ENCODE peak calls at places on chromosomes 1 and 21, in nine cellular contexts. One of them, this sample, is unnamed.

GRCh38 chr1:183970516-183971300 is 66.8 kb downstream of the COLGALT2 start:
- DNase-seq in cerebellar cortex: no peak
- DNase-seq in stimulated activated CD8-positive, alpha-beta memory T cell treated with anti-CD3 and anti-CD28 coated beads, Interleukin-12 subunit alpha, Interleukin-12 subunit beta, amount 100 ng/mL, for 4 hours: no peak
- DNase-seq in adipocyte: no peak
- DNase-seq in substantia nigra: no peak
- DNase-seq in caudate nucleus: no peak
- DNase-seq in fibroblast of pulmonary artery: no peak
- DNase-seq in astrocyte of the spinal cord: no peak
- DNase-seq in thoracic aorta: no peak
- DNase-seq in this sample: no peak

GRCh38 chr1:205523891-205524793 is 19.7 kb downstream of the CDK18 start:
- DNase-seq in cerebellar cortex: peak; percentile 91
- DNase-seq in stimulated activated CD8-positive, alpha-beta memory T cell treated with anti-CD3 and anti-CD28 coated beads, Interleukin-12 subunit alpha, Interleukin-12 subunit beta, amount 100 ng/mL, for 4 hours: peak; percentile 46
- DNase-seq in adipocyte: peak; percentile 90
- DNase-seq in substantia nigra: peak; percentile 86
- DNase-seq in caudate nucleus: peak; percentile 58
- DNase-seq in fibroblast of pulmonary artery: peak; percentile 77
- DNase-seq in astrocyte of the spinal cord: peak; percentile 58
- DNase-seq in thoracic aorta: no peak
- DNase-seq in this sample: peak; percentile 91

GRCh38 chr1:156675715-156676311 is 1.4 kb downstream of the NES start:
- DNase-seq in cerebellar cortex: no peak
- DNase-seq in stimulated activated CD8-positive, alpha-beta memory T cell treated with anti-CD3 and anti-CD28 coated beads, Interleukin-12 subunit alpha, Interleukin-12 subunit beta, amount 100 ng/mL, for 4 hours: no peak
- DNase-seq in adipocyte: peak; percentile 48
- DNase-seq in substantia nigra: no peak
- DNase-seq in caudate nucleus: no peak
- DNase-seq in fibroblast of pulmonary artery: no peak
- DNase-seq in astrocyte of the spinal cord: peak; percentile 40
- DNase-seq in thoracic aorta: no peak
- DNase-seq in this sample: no peak

GRCh38 chr1:8026976-8027747 is 1.1 kb upstream of the ERRFI1 start:
- DNase-seq in cerebellar cortex: peak; percentile 39
- DNase-seq in stimulated activated CD8-positive, alpha-beta memory T cell treated with anti-CD3 and anti-CD28 coated beads, Interleukin-12 subunit alpha, Interleukin-12 subunit beta, amount 100 ng/mL, for 4 hours: no peak
- DNase-seq in adipocyte: peak; percentile 79
- DNase-seq in substantia nigra: no peak
- DNase-seq in caudate nucleus: no peak
- DNase-seq in fibroblast of pulmonary artery: peak; percentile 67
- DNase-seq in astrocyte of the spinal cord: peak; percentile 67
- DNase-seq in thoracic aorta: no peak
- DNase-seq in this sample: no peak

GRCh38 chr1:24996983-24997893 is 67.2 kb upstream of the RUNX3 start:
- DNase-seq in cerebellar cortex: no peak
- DNase-seq in stimulated activated CD8-positive, alpha-beta memory T cell treated with anti-CD3 and anti-CD28 coated beads, Interleukin-12 subunit alpha, Interleukin-12 subunit beta, amount 100 ng/mL, for 4 hours: peak; percentile 45
- DNase-seq in adipocyte: no peak
- DNase-seq in substantia nigra: no peak
- DNase-seq in caudate nucleus: no peak
- DNase-seq in fibroblast of pulmonary artery: no peak
- DNase-seq in astrocyte of the spinal cord: no peak
- DNase-seq in thoracic aorta: no peak
- DNase-seq in this sample: no peak

GRCh38 chr1:65002508-65003315 is 36.4 kb upstream of the JAK1 start:
- DNase-seq in cerebellar cortex: peak; percentile 58
- DNase-seq in stimulated activated CD8-positive, alpha-beta memory T cell treated with anti-CD3 and anti-CD28 coated beads, Interleukin-12 subunit alpha, Interleukin-12 subunit beta, amount 100 ng/mL, for 4 hours: peak; percentile 65
- DNase-seq in adipocyte: peak; percentile 94
- DNase-seq in substantia nigra: peak; percentile 70
- DNase-seq in caudate nucleus: peak; percentile 46
- DNase-seq in fibroblast of pulmonary artery: peak; percentile 96
- DNase-seq in astrocyte of the spinal cord: peak; percentile 81
- DNase-seq in thoracic aorta: peak; percentile 85
- DNase-seq in this sample: peak; percentile 85

GRCh38 chr1:60008500-60008899 is 65.1 kb downstream of the C1orf87 start:
- DNase-seq in cerebellar cortex: no peak
- DNase-seq in stimulated activated CD8-positive, alpha-beta memory T cell treated with anti-CD3 and anti-CD28 coated beads, Interleukin-12 subunit alpha, Interleukin-12 subunit beta, amount 100 ng/mL, for 4 hours: no peak
- DNase-seq in adipocyte: no peak
- DNase-seq in substantia nigra: no peak
- DNase-seq in caudate nucleus: no peak
- DNase-seq in fibroblast of pulmonary artery: no peak
- DNase-seq in astrocyte of the spinal cord: no peak
- DNase-seq in thoracic aorta: no peak
- DNase-seq in this sample: no peak

GRCh38 chr21:36207577-36208320 is 51.1 kb downstream of the DOP1B start:
- DNase-seq in cerebellar cortex: no peak
- DNase-seq in stimulated activated CD8-positive, alpha-beta memory T cell treated with anti-CD3 and anti-CD28 coated beads, Interleukin-12 subunit alpha, Interleukin-12 subunit beta, amount 100 ng/mL, for 4 hours: no peak
- DNase-seq in adipocyte: peak; percentile 16
- DNase-seq in substantia nigra: no peak
- DNase-seq in caudate nucleus: no peak
- DNase-seq in fibroblast of pulmonary artery: peak; percentile 25
- DNase-seq in astrocyte of the spinal cord: peak; percentile 81
- DNase-seq in thoracic aorta: no peak
- DNase-seq in this sample: peak; percentile 8

GRCh38 chr1:212465311-212465710 is 32.6 kb downstream of the NENF start:
- DNase-seq in cerebellar cortex: no peak
- DNase-seq in stimulated activated CD8-positive, alpha-beta memory T cell treated with anti-CD3 and anti-CD28 coated beads, Interleukin-12 subunit alpha, Interleukin-12 subunit beta, amount 100 ng/mL, for 4 hours: no peak
- DNase-seq in adipocyte: no peak
- DNase-seq in substantia nigra: no peak
- DNase-seq in caudate nucleus: no peak
- DNase-seq in fibroblast of pulmonary artery: no peak
- DNase-seq in astrocyte of the spinal cord: no peak
- DNase-seq in thoracic aorta: no peak
- DNase-seq in this sample: no peak

GRCh38 chr1:178498896-178499675 is 2.3 kb upstream of the CLEC20A start:
- DNase-seq in cerebellar cortex: no peak
- DNase-seq in stimulated activated CD8-positive, alpha-beta memory T cell treated with anti-CD3 and anti-CD28 coated beads, Interleukin-12 subunit alpha, Interleukin-12 subunit beta, amount 100 ng/mL, for 4 hours: no peak
- DNase-seq in adipocyte: no peak
- DNase-seq in substantia nigra: no peak
- DNase-seq in caudate nucleus: no peak
- DNase-seq in fibroblast of pulmonary artery: no peak
- DNase-seq in astrocyte of the spinal cord: no peak
- DNase-seq in thoracic aorta: no peak
- DNase-seq in this sample: no peak

GRCh38 chr1:172662464-172663109 is 3.7 kb downstream of the FASLG start:
- DNase-seq in cerebellar cortex: no peak
- DNase-seq in stimulated activated CD8-positive, alpha-beta memory T cell treated with anti-CD3 and anti-CD28 coated beads, Interleukin-12 subunit alpha, Interleukin-12 subunit beta, amount 100 ng/mL, for 4 hours: peak; percentile 78
- DNase-seq in adipocyte: peak; percentile 52
- DNase-seq in substantia nigra: no peak
- DNase-seq in caudate nucleus: no peak
- DNase-seq in fibroblast of pulmonary artery: peak; percentile 91
- DNase-seq in astrocyte of the spinal cord: peak; percentile 84
- DNase-seq in thoracic aorta: no peak
- DNase-seq in this sample: peak; percentile 32

GRCh38 chr1:214854126-214854875 is 228.2 kb upstream of the KCNK2 start:
- DNase-seq in cerebellar cortex: no peak
- DNase-seq in stimulated activated CD8-positive, alpha-beta memory T cell treated with anti-CD3 and anti-CD28 coated beads, Interleukin-12 subunit alpha, Interleukin-12 subunit beta, amount 100 ng/mL, for 4 hours: no peak
- DNase-seq in adipocyte: no peak
- DNase-seq in substantia nigra: no peak
- DNase-seq in caudate nucleus: no peak
- DNase-seq in fibroblast of pulmonary artery: no peak
- DNase-seq in astrocyte of the spinal cord: no peak
- DNase-seq in thoracic aorta: no peak
- DNase-seq in this sample: no peak

GRCh38 chr1:20732071-20732587 is 374 bp downstream of the SH2D5 start:
- DNase-seq in cerebellar cortex: peak; percentile 71
- DNase-seq in stimulated activated CD8-positive, alpha-beta memory T cell treated with anti-CD3 and anti-CD28 coated beads, Interleukin-12 subunit alpha, Interleukin-12 subunit beta, amount 100 ng/mL, for 4 hours: peak; percentile 56
- DNase-seq in adipocyte: peak; percentile 78
- DNase-seq in substantia nigra: peak; percentile 35
- DNase-seq in caudate nucleus: peak; percentile 37
- DNase-seq in fibroblast of pulmonary artery: peak; percentile 57
- DNase-seq in astrocyte of the spinal cord: peak; percentile 56
- DNase-seq in thoracic aorta: no peak
- DNase-seq in this sample: peak; percentile 89

GRCh38 chr1:43522776-43523480 is 7.8 kb upstream of the PTPRF start:
- DNase-seq in cerebellar cortex: no peak
- DNase-seq in stimulated activated CD8-positive, alpha-beta memory T cell treated with anti-CD3 and anti-CD28 coated beads, Interleukin-12 subunit alpha, Interleukin-12 subunit beta, amount 100 ng/mL, for 4 hours: no peak
- DNase-seq in adipocyte: peak; percentile 31
- DNase-seq in substantia nigra: no peak
- DNase-seq in caudate nucleus: no peak
- DNase-seq in fibroblast of pulmonary artery: peak; percentile 55
- DNase-seq in astrocyte of the spinal cord: peak; percentile 42
- DNase-seq in thoracic aorta: no peak
- DNase-seq in this sample: peak; percentile 99

GRCh38 chr1:95095833-95096217 is 21.3 kb upstream of the TLCD4 start:
- DNase-seq in cerebellar cortex: no peak
- DNase-seq in stimulated activated CD8-positive, alpha-beta memory T cell treated with anti-CD3 and anti-CD28 coated beads, Interleukin-12 subunit alpha, Interleukin-12 subunit beta, amount 100 ng/mL, for 4 hours: no peak
- DNase-seq in adipocyte: peak; percentile 34
- DNase-seq in substantia nigra: no peak
- DNase-seq in caudate nucleus: no peak
- DNase-seq in fibroblast of pulmonary artery: no peak
- DNase-seq in astrocyte of the spinal cord: no peak
- DNase-seq in thoracic aorta: no peak
- DNase-seq in this sample: no peak

GRCh38 chr1:234943801-234944402 is 184.7 kb downstream of the TOMM20 start:
- DNase-seq in cerebellar cortex: no peak
- DNase-seq in stimulated activated CD8-positive, alpha-beta memory T cell treated with anti-CD3 and anti-CD28 coated beads, Interleukin-12 subunit alpha, Interleukin-12 subunit beta, amount 100 ng/mL, for 4 hours: no peak
- DNase-seq in adipocyte: no peak
- DNase-seq in substantia nigra: no peak
- DNase-seq in caudate nucleus: no peak
- DNase-seq in fibroblast of pulmonary artery: no peak
- DNase-seq in astrocyte of the spinal cord: no peak
- DNase-seq in thoracic aorta: no peak
- DNase-seq in this sample: no peak

GRCh38 chr1:27306892-27307850 is 14.8 kb upstream of the TMEM222 start:
- DNase-seq in cerebellar cortex: no peak
- DNase-seq in stimulated activated CD8-positive, alpha-beta memory T cell treated with anti-CD3 and anti-CD28 coated beads, Interleukin-12 subunit alpha, Interleukin-12 subunit beta, amount 100 ng/mL, for 4 hours: no peak
- DNase-seq in adipocyte: no peak
- DNase-seq in substantia nigra: no peak
- DNase-seq in caudate nucleus: no peak
- DNase-seq in fibroblast of pulmonary artery: no peak
- DNase-seq in astrocyte of the spinal cord: no peak
- DNase-seq in thoracic aorta: no peak
- DNase-seq in this sample: no peak

GRCh38 chr1:92653605-92654381 is 131.1 kb downstream of the EVI5 start:
- DNase-seq in cerebellar cortex: no peak
- DNase-seq in stimulated activated CD8-positive, alpha-beta memory T cell treated with anti-CD3 and anti-CD28 coated beads, Interleukin-12 subunit alpha, Interleukin-12 subunit beta, amount 100 ng/mL, for 4 hours: no peak
- DNase-seq in adipocyte: no peak
- DNase-seq in substantia nigra: no peak
- DNase-seq in caudate nucleus: no peak
- DNase-seq in fibroblast of pulmonary artery: no peak
- DNase-seq in astrocyte of the spinal cord: no peak
- DNase-seq in thoracic aorta: no peak
- DNase-seq in this sample: peak; percentile 27

GRCh38 chr1:108079550-108079949 is 114.6 kb upstream of the VAV3 start:
- DNase-seq in cerebellar cortex: no peak
- DNase-seq in stimulated activated CD8-positive, alpha-beta memory T cell treated with anti-CD3 and anti-CD28 coated beads, Interleukin-12 subunit alpha, Interleukin-12 subunit beta, amount 100 ng/mL, for 4 hours: no peak
- DNase-seq in adipocyte: no peak
- DNase-seq in substantia nigra: no peak
- DNase-seq in caudate nucleus: no peak
- DNase-seq in fibroblast of pulmonary artery: no peak
- DNase-seq in astrocyte of the spinal cord: no peak
- DNase-seq in thoracic aorta: no peak
- DNase-seq in this sample: no peak

GRCh38 chr1:221284028-221284427 is 404.8 kb downstream of the HLX start:
- DNase-seq in cerebellar cortex: no peak
- DNase-seq in stimulated activated CD8-positive, alpha-beta memory T cell treated with anti-CD3 and anti-CD28 coated beads, Interleukin-12 subunit alpha, Interleukin-12 subunit beta, amount 100 ng/mL, for 4 hours: no peak
- DNase-seq in adipocyte: peak; percentile 75
- DNase-seq in substantia nigra: no peak
- DNase-seq in caudate nucleus: no peak
- DNase-seq in fibroblast of pulmonary artery: peak; percentile 65
- DNase-seq in astrocyte of the spinal cord: peak; percentile 90
- DNase-seq in thoracic aorta: no peak
- DNase-seq in this sample: peak; percentile 41

GRCh38 chr1:40226187-40226586 is 21.6 kb upstream of the TMCO2 start:
- DNase-seq in cerebellar cortex: no peak
- DNase-seq in stimulated activated CD8-positive, alpha-beta memory T cell treated with anti-CD3 and anti-CD28 coated beads, Interleukin-12 subunit alpha, Interleukin-12 subunit beta, amount 100 ng/mL, for 4 hours: no peak
- DNase-seq in adipocyte: no peak
- DNase-seq in substantia nigra: no peak
- DNase-seq in caudate nucleus: no peak
- DNase-seq in fibroblast of pulmonary artery: no peak
- DNase-seq in astrocyte of the spinal cord: no peak
- DNase-seq in thoracic aorta: no peak
- DNase-seq in this sample: no peak

GRCh38 chr1:227903061-227903521 is 44.6 kb downstream of the WNT9A start:
- DNase-seq in cerebellar cortex: no peak
- DNase-seq in stimulated activated CD8-positive, alpha-beta memory T cell treated with anti-CD3 and anti-CD28 coated beads, Interleukin-12 subunit alpha, Interleukin-12 subunit beta, amount 100 ng/mL, for 4 hours: no peak
- DNase-seq in adipocyte: no peak
- DNase-seq in substantia nigra: no peak
- DNase-seq in caudate nucleus: no peak
- DNase-seq in fibroblast of pulmonary artery: no peak
- DNase-seq in astrocyte of the spinal cord: no peak
- DNase-seq in thoracic aorta: no peak
- DNase-seq in this sample: no peak

GRCh38 chr1:2284932-2285331 is 56.8 kb downstream of the SKI start:
- DNase-seq in cerebellar cortex: peak; percentile 94
- DNase-seq in stimulated activated CD8-positive, alpha-beta memory T cell treated with anti-CD3 and anti-CD28 coated beads, Interleukin-12 subunit alpha, Interleukin-12 subunit beta, amount 100 ng/mL, for 4 hours: no peak
- DNase-seq in adipocyte: no peak
- DNase-seq in substantia nigra: no peak
- DNase-seq in caudate nucleus: no peak
- DNase-seq in fibroblast of pulmonary artery: no peak
- DNase-seq in astrocyte of the spinal cord: no peak
- DNase-seq in thoracic aorta: no peak
- DNase-seq in this sample: no peak

GRCh38 chr1:2314803-2315710 is 76.3 kb downstream of the MORN1 start:
- DNase-seq in cerebellar cortex: no peak
- DNase-seq in stimulated activated CD8-positive, alpha-beta memory T cell treated with anti-CD3 and anti-CD28 coated beads, Interleukin-12 subunit alpha, Interleukin-12 subunit beta, amount 100 ng/mL, for 4 hours: peak; percentile 52
- DNase-seq in adipocyte: peak; percentile 79
- DNase-seq in substantia nigra: no peak
- DNase-seq in caudate nucleus: no peak
- DNase-seq in fibroblast of pulmonary artery: peak; percentile 52
- DNase-seq in astrocyte of the spinal cord: peak; percentile 47
- DNase-seq in thoracic aorta: no peak
- DNase-seq in this sample: peak; percentile 72

GRCh38 chr1:42240964-42241755 is 76.6 kb upstream of the GUCA2A start:
- DNase-seq in cerebellar cortex: no peak
- DNase-seq in stimulated activated CD8-positive, alpha-beta memory T cell treated with anti-CD3 and anti-CD28 coated beads, Interleukin-12 subunit alpha, Interleukin-12 subunit beta, amount 100 ng/mL, for 4 hours: no peak
- DNase-seq in adipocyte: no peak
- DNase-seq in substantia nigra: no peak
- DNase-seq in caudate nucleus: no peak
- DNase-seq in fibroblast of pulmonary artery: peak; percentile 53
- DNase-seq in astrocyte of the spinal cord: peak; percentile 29
- DNase-seq in thoracic aorta: no peak
- DNase-seq in this sample: no peak

GRCh38 chr1:42316292-42316691 is 18.7 kb downstream of the FOXJ3 start:
- DNase-seq in cerebellar cortex: no peak
- DNase-seq in stimulated activated CD8-positive, alpha-beta memory T cell treated with anti-CD3 and anti-CD28 coated beads, Interleukin-12 subunit alpha, Interleukin-12 subunit beta, amount 100 ng/mL, for 4 hours: no peak
- DNase-seq in adipocyte: no peak
- DNase-seq in substantia nigra: no peak
- DNase-seq in caudate nucleus: no peak
- DNase-seq in fibroblast of pulmonary artery: no peak
- DNase-seq in astrocyte of the spinal cord: no peak
- DNase-seq in thoracic aorta: no peak
- DNase-seq in this sample: no peak

GRCh38 chr1:243549791-243550190 is 293.9 kb downstream of the SDCCAG8 start:
- DNase-seq in cerebellar cortex: no peak
- DNase-seq in stimulated activated CD8-positive, alpha-beta memory T cell treated with anti-CD3 and anti-CD28 coated beads, Interleukin-12 subunit alpha, Interleukin-12 subunit beta, amount 100 ng/mL, for 4 hours: no peak
- DNase-seq in adipocyte: peak; percentile 30
- DNase-seq in substantia nigra: no peak
- DNase-seq in caudate nucleus: no peak
- DNase-seq in fibroblast of pulmonary artery: peak; percentile 49
- DNase-seq in astrocyte of the spinal cord: no peak
- DNase-seq in thoracic aorta: no peak
- DNase-seq in this sample: no peak

GRCh38 chr1:32392358-32392757 is 1.9 kb downstream of the BSDC1 start:
- DNase-seq in cerebellar cortex: no peak
- DNase-seq in stimulated activated CD8-positive, alpha-beta memory T cell treated with anti-CD3 and anti-CD28 coated beads, Interleukin-12 subunit alpha, Interleukin-12 subunit beta, amount 100 ng/mL, for 4 hours: no peak
- DNase-seq in adipocyte: peak; percentile 1
- DNase-seq in substantia nigra: no peak
- DNase-seq in caudate nucleus: no peak
- DNase-seq in fibroblast of pulmonary artery: peak; percentile 89
- DNase-seq in astrocyte of the spinal cord: no peak
- DNase-seq in thoracic aorta: no peak
- DNase-seq in this sample: no peak

GRCh38 chr1:95084317-95085176 is 11.8 kb upstream of the ALG14 start:
- DNase-seq in cerebellar cortex: peak; percentile 72
- DNase-seq in stimulated activated CD8-positive, alpha-beta memory T cell treated with anti-CD3 and anti-CD28 coated beads, Interleukin-12 subunit alpha, Interleukin-12 subunit beta, amount 100 ng/mL, for 4 hours: no peak
- DNase-seq in adipocyte: peak; percentile 56
- DNase-seq in substantia nigra: peak; percentile 1
- DNase-seq in caudate nucleus: peak; percentile 10
- DNase-seq in fibroblast of pulmonary artery: peak; percentile 37
- DNase-seq in astrocyte of the spinal cord: peak; percentile 22
- DNase-seq in thoracic aorta: no peak
- DNase-seq in this sample: peak; percentile 32

GRCh38 chr1:1763657-1764621 is 14.3 kb downstream of the NADK start:
- DNase-seq in cerebellar cortex: no peak
- DNase-seq in stimulated activated CD8-positive, alpha-beta memory T cell treated with anti-CD3 and anti-CD28 coated beads, Interleukin-12 subunit alpha, Interleukin-12 subunit beta, amount 100 ng/mL, for 4 hours: no peak
- DNase-seq in adipocyte: no peak
- DNase-seq in substantia nigra: peak; percentile 65
- DNase-seq in caudate nucleus: no peak
- DNase-seq in fibroblast of pulmonary artery: peak; percentile 42
- DNase-seq in astrocyte of the spinal cord: no peak
- DNase-seq in thoracic aorta: no peak
- DNase-seq in this sample: peak; percentile 64

GRCh38 chr21:45136927-45137611 is 62.7 kb downstream of the ADARB1 start:
- DNase-seq in cerebellar cortex: peak; percentile 93
- DNase-seq in stimulated activated CD8-positive, alpha-beta memory T cell treated with anti-CD3 and anti-CD28 coated beads, Interleukin-12 subunit alpha, Interleukin-12 subunit beta, amount 100 ng/mL, for 4 hours: peak; percentile 18
- DNase-seq in adipocyte: peak; percentile 94
- DNase-seq in substantia nigra: peak; percentile 81
- DNase-seq in caudate nucleus: peak; percentile 21
- DNase-seq in fibroblast of pulmonary artery: peak; percentile 92
- DNase-seq in astrocyte of the spinal cord: peak; percentile 91
- DNase-seq in thoracic aorta: peak; percentile 58
- DNase-seq in this sample: peak; percentile 81